ENCODE peak calls at places on chromosomes 3 and 15, in five cellular contexts. U, T, V, J and H are unnamed samples.

GRCh38 chr3:11544413-11545181 is 99.1 kb downstream of the VGLL4 start:
- DNase-seq in U (no peak), T (no peak), V (peak), J (no peak), H (no peak)

GRCh38 chr3:34008191-34008590 is 209.8 kb downstream of the PDCD6IP start:
- DNase-seq in U (no peak), T (no peak), V (peak), J (no peak), H (no peak)

GRCh38 chr3:32484437-32484836 is 18.2 kb downstream of the CMTM6 start:
- DNase-seq in U (no peak), T (no peak), V (no peak), J (no peak), H (no peak)

GRCh38 chr3:38616658-38617057 is 32.8 kb downstream of the SCN5A start:
- DNase-seq in U (no peak), T (no peak), V (no peak), J (no peak), H (no peak)

GRCh38 chr3:161104561-161105551 is at the start of gene B3GALNT1:
- DNase-seq in U (no peak), T (peak), V (peak), J (peak), H (no peak)

GRCh38 chr3:56042326-56042951 is 425.8 kb downstream of the ERC2 start:
- DNase-seq in U (peak), T (no peak), V (peak), J (no peak), H (no peak)

GRCh38 chr15:65212097-65212496 is 824 bp upstream of the CILP start:
- DNase-seq in U (no peak), T (no peak), V (no peak), J (no peak), H (no peak)

GRCh38 chr15:38642689-38643270 is 78.2 kb upstream of the RASGRP1 start:
- DNase-seq in U (no peak), T (no peak), V (no peak), J (no peak), H (no peak)

GRCh38 chr3:50322386-50323091 is at the start of gene HYAL2:
- DNase-seq in U (no peak), T (no peak), V (no peak), J (peak), H (no peak)

GRCh38 chr3:81864273-81864672 is 102.8 kb upstream of the GBE1 start:
- DNase-seq in U (no peak), T (no peak), V (no peak), J (peak), H (no peak)

GRCh38 chr3:55675478-55675877 is 188.4 kb upstream of the WNT5A start:
- DNase-seq in U (no peak), T (no peak), V (no peak), J (no peak), H (no peak)

GRCh38 chr3:173624086-173624485 is 226.5 kb downstream of the NLGN1 start:
- DNase-seq in U (no peak), T (no peak), V (no peak), J (no peak), H (no peak)

GRCh38 chr15:38878946-38879345 is 314.3 kb upstream of the RASGRP1 start:
- DNase-seq in U (no peak), T (no peak), V (no peak), J (no peak), H (no peak)

GRCh38 chr3:99545941-99546580 is 92.3 kb upstream of the COL8A1 start:
- DNase-seq in U (no peak), T (no peak), V (peak), J (no peak), H (no peak)